ENCODE peak calls at places on chromosome 20, in seven cellular contexts. V, O, K, A, N, I and G are unnamed samples.

GRCh38 chr20:49115565-49115964 is 69.5 kb downstream of the CSE1L start:
- DNase-seq in V (peak; percentile 35), O (no peak), K (no peak), A (no peak), N (no peak), I (no peak), G (no peak)

GRCh38 chr20:32157611-32158010 is 48.1 kb downstream of the TM9SF4 start:
- DNase-seq in V (no peak), O (no peak), K (no peak), A (no peak), N (peak; percentile 43), I (no peak), G (no peak)

GRCh38 chr20:8021541-8022269 is 2.1 kb upstream of the TMX4 start:
- DNase-seq in V (no peak), O (no peak), K (no peak), A (no peak), N (no peak), I (no peak), G (no peak)

GRCh38 chr20:12414446-12415274 is 497.0 kb downstream of the BTBD3 start:
- DNase-seq in V (no peak), O (no peak), K (no peak), A (no peak), N (no peak), I (peak; percentile 80), G (no peak)

GRCh38 chr20:32511358-32512046 is 73.6 kb downstream of the NOL4L start:
- DNase-seq in V (no peak), O (no peak), K (no peak), A (no peak), N (no peak), I (no peak), G (no peak)

GRCh38 chr20:25077610-25078169 is 4.3 kb downstream of the VSX1 start:
- DNase-seq in V (peak; percentile 47), O (peak; percentile 51), K (no peak), A (no peak), N (peak; percentile 78), I (peak; percentile 65), G (peak; percentile 85)

GRCh38 chr20:34045294-34045693 is 51.6 kb downstream of the RALY start:
- DNase-seq in V (peak; percentile 16), O (no peak), K (no peak), A (no peak), N (peak; percentile 67), I (peak; percentile 57), G (peak; percentile 23)

GRCh38 chr20:47468290-47469050 is 33.2 kb upstream of the NCOA3 start:
- DNase-seq in V (no peak), O (no peak), K (no peak), A (no peak), N (no peak), I (no peak), G (no peak)

GRCh38 chr20:33359399-33360261 is 41.7 kb downstream of the CDK5RAP1 start:
- DNase-seq in V (no peak), O (no peak), K (no peak), A (no peak), N (no peak), I (no peak), G (no peak)

GRCh38 chr20:12528591-12529041 is 480.2 kb upstream of the SPTLC3 start:
- DNase-seq in V (no peak), O (no peak), K (no peak), A (no peak), N (no peak), I (no peak), G (no peak)

GRCh38 chr20:16459019-16459700 is 114.1 kb downstream of the KIF16B start:
- DNase-seq in V (peak; percentile 84), O (no peak), K (no peak), A (peak; percentile 51), N (peak; percentile 64), I (peak; percentile 67), G (peak; percentile 56)

GRCh38 chr20:62376112-62377063 is 9.3 kb upstream of the LAMA5 start:
- DNase-seq in V (no peak), O (no peak), K (no peak), A (no peak), N (peak; percentile 85), I (no peak), G (peak; percentile 72)

GRCh38 chr20:32235331-32236047 is 27.8 kb downstream of the POFUT1 start:
- DNase-seq in V (no peak), O (no peak), K (no peak), A (no peak), N (no peak), I (no peak), G (no peak)

GRCh38 chr20:45407067-45407745 is 883 bp upstream of the DBNDD2 start:
- DNase-seq in V (peak; percentile 18), O (peak; percentile 48), K (no peak), A (no peak), N (peak; percentile 87), I (peak; percentile 82), G (peak; percentile 61)

GRCh38 chr20:45174434-45175364 is at the start of gene PI3:
- DNase-seq in V (peak; percentile 36), O (no peak), K (no peak), A (peak; percentile 25), N (no peak), I (no peak), G (no peak)

GRCh38 chr20:63215101-63216040 is 560 bp downstream of the YTHDF1 start:
- DNase-seq in V (peak; percentile 66), O (peak; percentile 79), K (no peak), A (no peak), N (no peak), I (no peak), G (no peak)

GRCh38 chr20:20064303-20064702 is 12.0 kb downstream of the CFAP61 start:
- DNase-seq in V (peak; percentile 4), O (no peak), K (no peak), A (no peak), N (no peak), I (no peak), G (no peak)

GRCh38 chr20:39358052-39358451 is 395.9 kb downstream of the DHX35 start:
- DNase-seq in V (no peak), O (no peak), K (no peak), A (no peak), N (no peak), I (no peak), G (no peak)

GRCh38 chr20:58402305-58402704 is 13.3 kb downstream of the VAPB start:
- DNase-seq in V (no peak), O (no peak), K (no peak), A (no peak), N (no peak), I (no peak), G (no peak)

GRCh38 chr20:47024461-47024937 is 129.9 kb downstream of the EYA2 start:
- DNase-seq in V (no peak), O (no peak), K (no peak), A (peak; percentile 32), N (no peak), I (no peak), G (no peak)

GRCh38 chr20:57834306-57834863 is 124.6 kb upstream of the PMEPA1 start:
- DNase-seq in V (no peak), O (no peak), K (no peak), A (no peak), N (no peak), I (no peak), G (no peak)

GRCh38 chr20:23366384-23366783 is 4.4 kb downstream of the GZF1 start:
- DNase-seq in V (no peak), O (no peak), K (no peak), A (no peak), N (no peak), I (no peak), G (no peak)

GRCh38 chr20:62999580-62999979 is 7.2 kb downstream of the BHLHE23 start:
- DNase-seq in V (no peak), O (no peak), K (no peak), A (no peak), N (no peak), I (no peak), G (no peak)

GRCh38 chr20:8155848-8156602 is 24.0 kb downstream of the PLCB1 start:
- DNase-seq in V (no peak), O (no peak), K (no peak), A (no peak), N (no peak), I (no peak), G (no peak)